ENCODE peak calls at places on chromosomes 11 and 22, in nine cellular contexts. J is astrocyte of the hippocampus; Z is CD4-positive, CD25-positive, alpha-beta regulatory T cell; O is transverse colon; U is heart left ventricle; N is PC-3; Q is brain pericyte; L is progenitor cell of endocrine pancreas; C is BE2C. T is an unnamed sample.

GRCh38 chr11:128341280-128341679 is 246.1 kb downstream of the ETS1 start:
- DNase-seq in J (no peak), Z (peak), O (no peak), U (no peak), N (peak), Q (no peak), L (no peak), C (no peak), T (no peak)

GRCh38 chr11:128497057-128497957 is 90.1 kb downstream of the ETS1 start:
- DNase-seq in J (peak), Z (no peak), O (no peak), U (no peak), N (peak), Q (peak), L (no peak), C (no peak), T (peak)

GRCh38 chr22:19174106-19175025 is 4.2 kb downstream of the SLC25A1 start:
- DNase-seq in J (peak), Z (no peak), O (no peak), U (no peak), N (peak), Q (no peak), L (no peak), C (peak), T (peak)

GRCh38 chr22:39956932-39957664 is 3.1 kb upstream of the TMA7B start:
- DNase-seq in J (no peak), Z (no peak), O (no peak), U (no peak), N (no peak), Q (no peak), L (no peak), C (no peak), T (no peak)

GRCh38 chr11:2903672-2904011 is 18.1 kb upstream of the CDKN1C start:
- DNase-seq in J (no peak), Z (no peak), O (peak), U (no peak), N (no peak), Q (no peak), L (no peak), C (no peak), T (no peak)

GRCh38 chr11:88213406-88213805 is 38.2 kb upstream of the RAB38 start:
- DNase-seq in J (no peak), Z (no peak), O (no peak), U (no peak), N (no peak), Q (no peak), L (no peak), C (no peak), T (no peak)

GRCh38 chr11:118171274-118172062 is 5.0 kb downstream of the SCN2B start:
- DNase-seq in J (peak), Z (peak), O (peak), U (peak), N (peak), Q (no peak), L (peak), C (peak), T (peak)

GRCh38 chr22:38118182-38118581 is 7.7 kb upstream of the BAIAP2L2 start:
- DNase-seq in J (no peak), Z (no peak), O (no peak), U (no peak), N (no peak), Q (no peak), L (no peak), C (no peak), T (no peak)

GRCh38 chr11:85590848-85591483 is 36.2 kb downstream of the DLG2 start:
- DNase-seq in J (peak), Z (no peak), O (no peak), U (no peak), N (peak), Q (no peak), L (no peak), C (no peak), T (peak)

GRCh38 chr11:1934326-1935155 is 12.6 kb upstream of the MRPL23 start:
- DNase-seq in J (no peak), Z (no peak), O (no peak), U (peak), N (no peak), Q (no peak), L (peak), C (no peak), T (no peak)

GRCh38 chr11:130738618-130739017 is 177.7 kb downstream of the SNX19 start:
- DNase-seq in J (peak), Z (no peak), O (no peak), U (no peak), N (peak), Q (no peak), L (no peak), C (no peak), T (no peak)

GRCh38 chr11:65430406-65431217 is 8.0 kb downstream of the NEAT1 start:
- DNase-seq in J (peak), Z (no peak), O (peak), U (no peak), N (peak), Q (no peak), L (no peak), C (no peak), T (no peak)

GRCh38 chr11:93541884-93542752 is 1.1 kb downstream of the SMCO4 start:
- DNase-seq in J (peak), Z (no peak), O (peak), U (peak), N (peak), Q (no peak), L (no peak), C (peak), T (no peak)

GRCh38 chr11:14584595-14584994 is 59.0 kb upstream of the PDE3B start:
- DNase-seq in J (no peak), Z (no peak), O (peak), U (no peak), N (no peak), Q (no peak), L (no peak), C (no peak), T (no peak)

GRCh38 chr22:38267086-38267485 is 5.7 kb downstream of the TMEM184B start:
- DNase-seq in J (no peak), Z (peak), O (no peak), U (no peak), N (no peak), Q (no peak), L (no peak), C (no peak), T (no peak)

GRCh38 chr11:100190395-100190794 is 496.7 kb upstream of the ARHGAP42 start:
- DNase-seq in J (no peak), Z (no peak), O (no peak), U (no peak), N (no peak), Q (no peak), L (no peak), C (no peak), T (no peak)

GRCh38 chr11:111918390-111919256 is at the start of gene C11orf52:
- DNase-seq in J (no peak), Z (no peak), O (peak), U (no peak), N (peak), Q (no peak), L (peak), C (no peak), T (peak)

GRCh38 chr11:95108159-95108611 is 18.5 kb downstream of the ENDOD1 start:
- DNase-seq in J (peak), Z (no peak), O (peak), U (no peak), N (peak), Q (no peak), L (no peak), C (no peak), T (peak)

GRCh38 chr11:131423715-131424114 is 53.3 kb downstream of the NTM start:
- DNase-seq in J (peak), Z (no peak), O (no peak), U (no peak), N (peak), Q (no peak), L (no peak), C (no peak), T (peak)

GRCh38 chr11:25535462-25535861 is 796.5 kb upstream of the ANO3 start:
- DNase-seq in J (no peak), Z (no peak), O (no peak), U (no peak), N (no peak), Q (no peak), L (no peak), C (no peak), T (no peak)

GRCh38 chr11:63553759-63554158 is 9.4 kb downstream of the PLAAT2 start:
- DNase-seq in J (no peak), Z (no peak), O (no peak), U (no peak), N (peak), Q (no peak), L (no peak), C (no peak), T (no peak)

GRCh38 chr22:27993201-27993635 is 74.2 kb upstream of the PITPNB start:
- DNase-seq in J (no peak), Z (no peak), O (peak), U (peak), N (no peak), Q (no peak), L (no peak), C (no peak), T (no peak)

GRCh38 chr11:35875063-35875462 is 68.8 kb upstream of the LDLRAD3 start:
- DNase-seq in J (no peak), Z (no peak), O (no peak), U (no peak), N (no peak), Q (no peak), L (no peak), C (no peak), T (no peak)

GRCh38 chr11:127109796-127110195 is 109.2 kb upstream of the KIRREL3 start:
- DNase-seq in J (no peak), Z (no peak), O (no peak), U (no peak), N (no peak), Q (no peak), L (no peak), C (no peak), T (no peak)

GRCh38 chr11:441043-441417 is 781 bp downstream of the ANO9 start:
- DNase-seq in J (no peak), Z (no peak), O (no peak), U (peak), N (no peak), Q (no peak), L (no peak), C (no peak), T (no peak)

GRCh38 chr11:12139144-12139881 is 28.9 kb downstream of the MICAL2 start:
- DNase-seq in J (peak), Z (no peak), O (no peak), U (no peak), N (no peak), Q (peak), L (no peak), C (no peak), T (no peak)

GRCh38 chr22:23072035-23072910 is 2.0 kb downstream of the GNAZ start:
- DNase-seq in J (peak), Z (no peak), O (no peak), U (no peak), N (no peak), Q (no peak), L (no peak), C (no peak), T (no peak)

GRCh38 chr11:93330446-93330984 is at the start of gene DEUP1:
- DNase-seq in J (peak), Z (no peak), O (peak), U (peak), N (peak), Q (no peak), L (peak), C (peak), T (no peak)

GRCh38 chr22:45105281-45105700 is 58.4 kb upstream of the NUP50 start:
- DNase-seq in J (peak), Z (no peak), O (no peak), U (no peak), N (peak), Q (no peak), L (no peak), C (no peak), T (no peak)

GRCh38 chr11:58577441-58578135 is 1.3 kb upstream of the ZFP91 start:
- DNase-seq in J (peak), Z (peak), O (peak), U (peak), N (peak), Q (no peak), L (no peak), C (peak), T (peak)

T was measured in RWPE1.